ENCODE peak calls at places on chromosomes 7 and 10, in five cellular contexts. P is SK-N-SH, W is K562, Q is HepG2, T is GM12878. D is an unnamed sample.

GRCh38 chr7:155961241-155962190 is 149.3 kb upstream of the SHH start:
- DNase-seq in W (no peak), T (no peak), Q (peak), P (no peak), D (no peak)

GRCh38 chr10:63738410-63738809 is 217.2 kb downstream of the REEP3 start:
- DNase-seq in P (no peak), Q (peak), T (no peak), W (no peak), D (no peak)

GRCh38 chr10:29297678-29298077 is 8.8 kb downstream of the LYZL1 start:
- DNase-seq in P (no peak), Q (no peak), T (no peak), W (no peak), D (no peak)

GRCh38 chr7:2158331-2159175 is 74.2 kb downstream of the MAD1L1 start:
- DNase-seq in Q (no peak), T (no peak), P (no peak), W (no peak), D (no peak)

GRCh38 chr10:60914676-60915075 is 29.3 kb downstream of the RHOBTB1 start:
- DNase-seq in Q (no peak), P (no peak), T (no peak), W (no peak), D (no peak)

GRCh38 chr10:122044713-122045112 is 55.8 kb downstream of the TACC2 start:
- DNase-seq in Q (no peak), P (no peak), W (no peak), T (no peak), D (no peak)

GRCh38 chr7:120857558-120858298 is at the start of gene TSPAN12:
- DNase-seq in W (peak), P (peak), T (no peak), Q (peak), D (peak)

GRCh38 chr10:93703066-93703465 is 674 bp upstream of the FRA10AC1 start:
- DNase-seq in W (no peak), Q (no peak), T (no peak), P (peak), D (no peak)

GRCh38 chr10:25849971-25850370 is 84.1 kb upstream of the MYO3A start:
- DNase-seq in P (no peak), T (no peak), Q (no peak), W (no peak), D (no peak)

GRCh38 chr10:6409982-6410694 is 169.9 kb downstream of the PRKCQ start:
- DNase-seq in W (no peak), Q (no peak), T (no peak), P (peak), D (no peak)

GRCh38 chr7:143172354-143172753 is 10.9 kb upstream of the TAS2R39 start:
- DNase-seq in P (no peak), T (no peak), W (no peak), Q (no peak), D (no peak)

GRCh38 chr7:143929224-143929920 is 5.7 kb upstream of the OR2F2 start:
- DNase-seq in Q (no peak), T (no peak), P (no peak), W (no peak), D (no peak)

GRCh38 chr7:3520206-3520605 is 219.2 kb downstream of the SDK1 start:
- DNase-seq in P (no peak), Q (peak), T (no peak), W (no peak), D (no peak)

GRCh38 chr10:124671486-124672075 is 72.6 kb downstream of the FAM53B start:
- DNase-seq in T (no peak), W (peak), P (peak), Q (peak), D (peak)

GRCh38 chr7:143346018-143346417 is 16.5 kb downstream of the FAM131B start:
- DNase-seq in W (peak), Q (no peak), T (no peak), P (no peak), D (no peak)

GRCh38 chr10:21954690-21955089 is 48.8 kb downstream of the DNAJC1 start:
- DNase-seq in P (no peak), Q (no peak), W (no peak), T (no peak), D (no peak)

GRCh38 chr7:155544485-155544884 is 1.9 kb downstream of the CNPY1 start:
- DNase-seq in P (no peak), Q (no peak), T (no peak), W (no peak), D (no peak)

GRCh38 chr7:74606101-74606908 is 51.2 kb upstream of the GTF2I start:
- DNase-seq in P (peak), Q (no peak), W (no peak), T (no peak), D (peak)

GRCh38 chr7:115004121-115004520 is 82.2 kb downstream of the MDFIC start:
- DNase-seq in Q (no peak), W (no peak), T (no peak), P (no peak), D (no peak)

GRCh38 chr7:22934023-22934422 is 79.9 kb downstream of the HYCC1 start:
- DNase-seq in T (no peak), Q (no peak), P (no peak), W (no peak), D (no peak)

GRCh38 chr10:13352519-13352918 is 4.4 kb upstream of the SEPHS1 start:
- DNase-seq in W (peak), Q (peak), P (no peak), T (no peak), D (no peak)

GRCh38 chr7:55502988-55503514 is 69.3 kb downstream of the VOPP1 start:
- DNase-seq in W (no peak), T (no peak), P (peak), Q (no peak), D (no peak)

GRCh38 chr7:121313793-121314676 is 14.8 kb upstream of the WNT16 start:
- DNase-seq in W (no peak), P (no peak), Q (no peak), T (peak), D (no peak)

GRCh38 chr7:155305251-155305904 is 7.7 kb downstream of the INSIG1 start:
- DNase-seq in P (no peak), W (no peak), Q (no peak), T (no peak), D (no peak)

GRCh38 chr7:68760556-68760955 is 837.7 kb upstream of the AUTS2 start:
- DNase-seq in P (no peak), T (no peak), Q (no peak), W (no peak), D (no peak)

GRCh38 chr10:77970869-77971803 is 44.6 kb upstream of the DLG5 start:
- DNase-seq in Q (peak), W (peak), P (peak), T (no peak), D (peak)

GRCh38 chr10:79007037-79007842 is 61.5 kb upstream of the ZMIZ1 start:
- DNase-seq in T (no peak), Q (no peak), P (no peak), W (no peak), D (peak)

GRCh38 chr7:139004321-139005075 is 23.3 kb upstream of the KIAA1549 start:
- DNase-seq in Q (no peak), T (no peak), P (no peak), W (no peak), D (no peak)

GRCh38 chr10:121080324-121080807 is 229.2 kb downstream of the WDR11 start:
- DNase-seq in W (no peak), P (peak), Q (no peak), T (no peak), D (peak)

GRCh38 chr10:51176976-51177690 is 102.8 kb downstream of the PRKG1 start:
- DNase-seq in T (no peak), Q (no peak), P (no peak), W (no peak), D (no peak)

GRCh38 chr10:101892782-101893391 is 49.3 kb upstream of the KCNIP2 start:
- DNase-seq in P (no peak), T (no peak), Q (no peak), W (no peak), D (no peak)

GRCh38 chr10:109022417-109023049 is 900.8 kb downstream of the XPNPEP1 start:
- DNase-seq in Q (no peak), W (no peak), P (no peak), T (no peak), D (no peak)

GRCh38 chr7:41046221-41046761 is 656.6 kb downstream of the INHBA start:
- DNase-seq in W (no peak), T (no peak), Q (no peak), P (no peak), D (no peak)

GRCh38 chr7:8327199-8327598 is 65.2 kb upstream of the ICA1 start:
- DNase-seq in T (no peak), W (no peak), P (peak), Q (no peak), D (no peak)

GRCh38 chr10:84525120-84525806 is 196.9 kb downstream of the CCSER2 start:
- DNase-seq in W (peak), Q (peak), P (no peak), T (no peak), D (no peak)

GRCh38 chr10:103584216-103585010 is 90.9 kb downstream of the NEURL1 start:
- DNase-seq in W (no peak), T (no peak), Q (no peak), P (no peak), D (peak)

GRCh38 chr7:101727184-101727583 is 90.2 kb upstream of the CUX1 start:
- DNase-seq in W (no peak), T (no peak), Q (no peak), P (no peak), D (no peak)

GRCh38 chr7:37341033-37341630 is 107.5 kb downstream of the ELMO1 start:
- DNase-seq in Q (no peak), P (no peak), T (peak), W (no peak), D (no peak)

GRCh38 chr7:47787249-47788069 is 160.8 kb downstream of the PKD1L1 start:
- DNase-seq in T (no peak), W (no peak), P (no peak), Q (no peak), D (no peak)
- TF ChIP-seq GABPA in T (no peak), W (no peak), P (no peak), Q (no peak), D (no peak)

DNA sequence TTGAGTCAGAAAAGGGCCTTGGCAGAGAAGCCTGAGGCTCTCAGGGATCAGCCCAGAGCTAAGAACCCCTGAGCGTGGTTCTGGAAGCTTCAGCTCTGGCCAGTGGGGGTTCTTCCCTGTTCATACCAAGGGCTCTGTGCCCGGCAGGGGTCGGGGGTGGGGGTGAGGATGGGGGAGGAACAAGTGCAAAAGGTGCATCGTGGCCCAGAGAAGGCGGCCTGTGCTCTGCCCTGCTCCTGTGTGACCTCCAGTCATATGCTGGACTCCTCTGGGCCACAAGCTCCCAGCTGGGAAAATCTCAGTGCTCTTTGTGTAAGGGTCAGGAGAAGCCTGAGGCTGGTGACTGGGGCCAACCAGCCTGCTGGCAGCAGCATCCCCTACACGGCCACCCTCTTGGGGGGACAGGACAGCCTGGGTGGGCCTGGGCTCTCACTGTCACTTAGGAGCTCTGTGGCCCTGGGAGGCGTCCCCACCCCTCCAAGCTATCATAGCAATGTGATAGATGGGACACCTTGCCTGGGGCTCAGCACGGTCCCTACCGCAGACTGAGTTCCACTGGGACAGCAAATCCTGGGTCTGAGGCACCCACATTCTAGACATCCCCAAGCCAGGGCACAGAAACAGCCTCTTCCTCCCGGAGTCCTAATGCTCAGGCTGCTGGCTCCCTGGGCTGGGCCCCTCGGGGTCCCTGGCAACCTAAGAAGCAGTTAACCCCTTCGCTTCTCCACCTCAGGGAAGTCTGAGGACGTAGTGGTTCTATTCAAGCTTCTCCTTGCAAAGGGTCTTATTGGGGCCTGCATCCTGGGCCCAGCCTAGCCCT is 2.5 kb downstream of the MMRN2 start:
- DNase-seq in W (no peak), T (no peak), Q (no peak), P (no peak), D (no peak)
- TF ChIP-seq POLR2AphosphoS5 in W (no peak), T (no peak), Q (no peak), P (no peak), D (no peak)

GRCh38 chr7:28919510-28919909 is 38.6 kb downstream of the TRIL start:
- DNase-seq in T (no peak), P (no peak), W (no peak), Q (no peak), D (no peak)

GRCh38 chr7:28921822-28922221 is 36.3 kb downstream of the TRIL start:
- DNase-seq in W (peak), P (peak), T (no peak), Q (peak), D (peak)

GRCh38 chr7:28922618-28923331 is 35.4 kb downstream of the TRIL start:
- DNase-seq in P (peak), W (peak), Q (peak), T (no peak), D (peak)

DNA sequence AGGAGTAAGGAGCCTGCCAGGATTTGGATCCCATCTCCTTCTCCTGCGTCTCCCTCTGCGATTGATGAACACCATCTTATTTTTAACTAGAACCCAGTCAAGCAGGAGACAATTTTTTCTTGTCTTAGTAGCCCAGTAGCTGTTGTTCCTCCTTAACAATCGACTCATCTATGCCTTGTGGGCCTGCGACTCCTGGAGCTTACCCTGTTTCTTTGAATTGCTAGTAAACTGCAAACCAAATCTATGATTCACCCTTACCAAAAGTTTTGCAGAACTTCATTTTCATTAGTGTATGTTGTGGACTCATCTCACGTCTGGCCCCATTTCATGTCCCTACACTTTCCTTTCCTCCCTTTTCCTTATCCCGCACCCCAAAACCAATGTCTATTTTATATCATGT is 37.7 kb downstream of the TRIL start:
- DNase-seq in P (no peak), T (no peak), Q (no peak), W (no peak), D (no peak)
- TF ChIP-seq REST in P (no peak), T (no peak), Q (no peak), W (no peak), D (no peak)

DNA sequence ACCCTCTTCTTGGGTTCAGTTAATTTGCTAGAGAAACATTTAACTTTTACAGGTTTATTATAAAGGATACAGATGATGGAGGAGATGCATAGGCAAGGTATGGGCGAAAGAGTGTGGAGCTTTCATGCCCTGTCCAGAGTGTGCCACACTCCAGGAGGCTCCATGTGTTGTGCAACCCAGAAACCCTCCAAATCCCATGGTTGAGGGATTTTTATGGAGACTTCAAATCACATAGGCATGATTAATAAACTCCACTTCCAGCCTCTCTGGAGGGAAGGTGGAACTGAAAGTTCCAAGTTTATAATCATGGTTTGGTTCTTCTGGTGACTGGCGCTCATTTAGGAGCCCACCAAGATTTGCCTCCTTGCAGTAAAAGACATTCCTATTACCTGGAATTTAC is 159.9 kb downstream of the PHTF2 start:
- DNase-seq in T (no peak), W (no peak), P (no peak), Q (no peak), D (no peak)
- TF ChIP-seq GABPA in T (no peak), W (no peak), P (no peak), Q (no peak), D (no peak)

DNA sequence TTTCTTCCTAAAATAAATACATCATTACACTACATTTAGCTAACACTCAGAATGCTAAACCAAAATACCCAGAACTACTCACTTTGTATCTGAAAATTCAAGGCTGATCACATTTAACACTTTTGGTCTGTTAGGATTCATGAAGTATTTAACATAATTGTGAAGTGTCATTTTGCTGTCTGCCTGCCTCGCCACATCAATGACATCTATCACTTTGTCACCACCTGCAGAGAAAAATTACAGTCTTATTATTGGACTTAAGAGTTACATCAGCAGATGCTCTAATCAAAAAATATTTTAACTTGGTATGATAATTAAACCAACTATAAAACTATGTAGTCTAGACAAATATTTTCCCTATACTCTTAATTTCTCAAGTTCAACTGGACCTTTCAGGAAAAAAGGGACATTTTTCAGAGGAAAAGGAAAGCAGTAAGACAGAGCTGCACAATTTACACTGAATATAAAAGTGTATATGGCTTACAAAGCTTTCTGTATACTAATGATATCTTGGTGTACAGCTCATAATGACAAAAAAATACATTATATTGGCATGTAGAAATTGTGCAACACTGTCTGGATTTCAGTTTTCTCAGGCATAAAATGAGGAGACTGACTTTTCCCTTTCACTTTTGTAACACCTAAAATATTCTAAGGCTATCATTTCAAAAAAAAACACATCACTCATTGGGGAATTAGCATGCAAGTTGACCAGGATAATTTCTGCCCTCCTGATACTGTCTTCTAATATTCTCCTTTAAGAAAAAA is 49.2 kb downstream of the KDM7A start:
- DNase-seq in Q (no peak), W (no peak), T (no peak), P (no peak), D (no peak)
- TF ChIP-seq POLR2AphosphoS5 in Q (no peak), W (no peak), T (no peak), P (no peak), D (no peak)

DNA sequence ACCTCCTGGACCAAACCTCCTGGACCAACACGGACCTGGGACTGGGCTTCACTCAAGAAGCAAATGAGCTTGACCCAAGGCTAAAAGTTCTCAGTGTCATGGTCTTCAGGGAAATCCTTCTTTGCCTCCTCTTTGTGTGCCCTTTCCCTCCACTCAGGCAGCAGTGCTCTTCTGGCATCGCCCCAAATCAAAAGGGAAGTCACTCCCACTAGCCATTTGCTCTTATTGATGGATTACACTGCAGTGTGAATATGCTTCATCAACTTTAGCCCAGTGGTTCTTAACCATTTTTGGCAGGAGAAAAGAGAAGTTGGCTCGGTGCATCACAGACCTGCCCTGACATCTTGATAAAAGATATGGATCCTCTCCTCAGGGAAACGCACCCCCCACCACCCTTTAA is 19.3 kb upstream of the IKZF1 start:
- DNase-seq in T (no peak), Q (no peak), P (no peak), W (no peak), D (no peak)
- TF ChIP-seq REST in T (no peak), Q (no peak), P (no peak), W (no peak), D (no peak)

DNA sequence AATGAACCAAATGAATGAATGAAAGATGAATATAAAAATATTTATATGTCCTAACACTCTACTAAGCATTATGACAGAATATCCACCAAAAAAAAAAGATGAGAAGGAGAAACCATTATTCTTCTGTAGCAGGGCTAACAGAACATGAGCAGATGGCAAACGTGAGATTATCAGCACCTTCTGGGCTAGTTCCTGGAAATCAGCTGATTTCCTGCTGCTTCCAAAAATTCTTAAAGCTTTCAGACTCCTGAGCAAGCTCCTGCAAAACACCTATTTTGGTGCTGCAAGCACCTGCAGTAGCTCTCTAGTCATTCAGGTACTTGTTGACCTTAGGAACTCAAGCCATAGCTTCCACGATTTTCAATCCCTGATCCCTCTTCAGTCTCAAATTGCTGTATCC is 51.8 kb downstream of the NPSR1 start:
- DNase-seq in Q (no peak), W (no peak), P (no peak), T (no peak), D (no peak)
- TF ChIP-seq GABPA in Q (no peak), W (no peak), P (no peak), T (no peak), D (no peak)

D was measured in HL-60.